ENCODE peak calls at places on chromosomes 3 and 15, in eight cellular contexts. Z, T, P, S, C, W, R and V are unnamed samples.
A peak's percentile ranks its signal among the peaks of the same experiment; 100 is the strongest.

GRCh38 chr15:62958528-62958927 is 84.0 kb upstream of the TPM1 start:
- DNase-seq in P (no peak), C (no peak), Z (peak; percentile 73), T (no peak), W (no peak), R (no peak), S (peak; percentile 33), V (no peak)

GRCh38 chr3:94927175-94927574 is 864.3 kb downstream of the NSUN3 start:
- DNase-seq in C (no peak), Z (no peak), W (no peak), P (no peak), R (no peak), S (no peak), T (no peak), V (no peak)

GRCh38 chr3:78871048-78871447 is 896.8 kb downstream of the ROBO1 start:
- DNase-seq in W (no peak), R (peak; percentile 55), P (peak; percentile 54), C (no peak), Z (no peak), T (no peak), S (no peak), V (no peak)

GRCh38 chr15:36161781-36162212 is 417.6 kb upstream of the CDIN1 start:
- DNase-seq in W (no peak), P (no peak), T (no peak), C (no peak), S (no peak), Z (peak; percentile 53), R (peak; percentile 8), V (peak; percentile 6)

GRCh38 chr15:87500240-87500639 is 756.3 kb downstream of the NTRK3 start:
- DNase-seq in T (no peak), S (no peak), Z (no peak), C (no peak), P (no peak), R (no peak), W (no peak), V (no peak)

GRCh38 chr3:151837057-151837456 is 23.1 kb downstream of the AADAC start:
- DNase-seq in Z (no peak), W (no peak), C (no peak), P (peak; percentile 80), T (no peak), S (no peak), R (peak; percentile 91), V (peak; percentile 45)

GRCh38 chr3:126474498-126475410 is 937 bp downstream of the ZXDC start:
- DNase-seq in Z (peak; percentile 79), T (peak; percentile 43), S (no peak), R (peak; percentile 40), W (peak; percentile 52), P (peak; percentile 34), C (peak; percentile 65), V (no peak)

GRCh38 chr3:42979044-42979962 is at the start of gene GASK1A:
- DNase-seq in C (peak; percentile 29), Z (peak; percentile 78), W (peak; percentile 8), S (no peak), R (peak; percentile 30), P (no peak), T (peak; percentile 18), V (no peak)

GRCh38 chr3:139318431-139318816 is 25.4 kb upstream of the MRPS22 start:
- DNase-seq in T (no peak), R (peak; percentile 29), C (no peak), Z (no peak), W (no peak), S (peak; percentile 22), P (no peak), V (no peak)

GRCh38 chr3:189320511-189320910 is 148.7 kb downstream of the TPRG1 start:
- DNase-seq in Z (no peak), S (no peak), W (no peak), T (no peak), C (no peak), P (no peak), R (peak; percentile 94), V (no peak)